ENCODE peak calls at places on chromosome 12, in seven cellular contexts. I is AG04450, B is body of pancreas, A is ovary, G is esophagus squamous epithelium, F is right lobe of liver, Q is sigmoid colon. L is an unnamed sample.

GRCh38 chr12:56334490-56334793 is 642 bp upstream of the PAN2 start:
- DNase-seq in Q (no peak), F (no peak), G (no peak), A (no peak), B (no peak), I (no peak), L (no peak)

GRCh38 chr12:101759396-101760047 is 20.3 kb upstream of the SYCP3 start:
- DNase-seq in G (no peak), B (peak), Q (no peak), A (no peak), F (no peak), I (no peak), L (no peak)

GRCh38 chr12:46492471-46493351 is 120.1 kb upstream of the SLC38A2 start:
- DNase-seq in G (no peak), F (peak), I (peak), B (peak), A (no peak), Q (no peak), L (no peak)

GRCh38 chr12:121524196-121524930 is 56.5 kb downstream of the KDM2B start:
- DNase-seq in B (no peak), I (no peak), A (no peak), Q (no peak), G (no peak), F (no peak), L (no peak)

GRCh38 chr12:39623919-39624318 is 4.3 kb upstream of the ABCD2 start:
- DNase-seq in Q (no peak), G (no peak), B (no peak), F (no peak), A (no peak), I (no peak), L (no peak)

GRCh38 chr12:89064780-89065179 is 287.5 kb downstream of the DUSP6 start:
- DNase-seq in B (no peak), F (no peak), I (no peak), G (no peak), A (no peak), Q (no peak), L (no peak)

GRCh38 chr12:25816637-25817036 is 141.8 kb upstream of the RASSF8 start:
- DNase-seq in F (no peak), Q (no peak), A (no peak), G (no peak), B (no peak), I (no peak), L (no peak)

GRCh38 chr12:44078273-44078672 is 242.4 kb downstream of the TMEM117 start:
- DNase-seq in I (no peak), F (no peak), G (no peak), Q (no peak), A (no peak), B (no peak), L (no peak)

GRCh38 chr12:113732916-113733315 is 233.2 kb downstream of the RBM19 start:
- DNase-seq in F (no peak), A (no peak), G (no peak), Q (no peak), I (no peak), B (no peak), L (no peak)

GRCh38 chr12:61536525-61536924 is 723.7 kb upstream of the USP15 start:
- DNase-seq in I (no peak), A (no peak), G (no peak), B (peak), F (no peak), Q (no peak), L (no peak)

GRCh38 chr12:57456145-57456700 is 1.1 kb downstream of the INHBE start:
- DNase-seq in A (no peak), G (no peak), Q (no peak), F (peak), I (no peak), B (no peak), L (no peak)

GRCh38 chr12:91577586-91578539 is 395.2 kb upstream of the DCN start:
- DNase-seq in Q (no peak), A (no peak), I (no peak), F (no peak), G (no peak), B (no peak), L (no peak)

GRCh38 chr12:7060353-7060954 is at the start of gene C1S:
- DNase-seq in F (peak), G (no peak), A (peak), I (peak), B (peak), Q (peak), L (peak)

GRCh38 chr12:91777268-91777997 is 368.2 kb downstream of the BTG1 start:
- DNase-seq in B (no peak), G (no peak), I (no peak), Q (no peak), F (no peak), A (no peak), L (no peak)

GRCh38 chr12:99810718-99811593 is 163.4 kb downstream of the GARIN6 start:
- DNase-seq in G (no peak), I (no peak), Q (no peak), F (no peak), A (no peak), B (peak), L (no peak)

GRCh38 chr12:50765325-50765911 is 1.5 kb downstream of the ATF1 start:
- DNase-seq in Q (no peak), F (peak), A (peak), B (peak), G (no peak), I (no peak), L (no peak)

GRCh38 chr12:17134315-17134714 is 528.4 kb upstream of the LMO3 start:
- DNase-seq in G (no peak), I (no peak), B (no peak), F (no peak), A (no peak), Q (no peak), L (no peak)

GRCh38 chr12:120406080-120406479 is 31.8 kb upstream of the COX6A1 start:
- DNase-seq in Q (no peak), I (no peak), F (no peak), B (no peak), A (no peak), G (no peak), L (no peak)

GRCh38 chr12:50241178-50241577 is 42.1 kb downstream of the LIMA1 start:
- DNase-seq in B (no peak), G (no peak), F (no peak), A (no peak), I (no peak), Q (no peak), L (no peak)

GRCh38 chr12:123986374-123986920 is 13.4 kb downstream of the ZNF664 start:
- DNase-seq in Q (no peak), A (no peak), G (no peak), F (no peak), I (no peak), B (no peak), L (peak)

GRCh38 chr12:114812858-114813761 is 129.1 kb upstream of the TBX3 start:
- DNase-seq in F (no peak), Q (no peak), B (no peak), I (peak), A (peak), G (no peak), L (no peak)

GRCh38 chr12:19700969-19701368 is 261.7 kb downstream of the AEBP2 start:
- DNase-seq in A (no peak), B (no peak), Q (no peak), F (no peak), I (no peak), G (no peak), L (no peak)

GRCh38 chr12:54028324-54029201 is at the start of gene HOXC6:
- DNase-seq in A (peak), Q (no peak), I (no peak), G (no peak), B (no peak), F (no peak), L (no peak)

GRCh38 chr12:64222011-64222765 is at the start of gene KICS2:
- DNase-seq in G (peak), F (peak), Q (peak), B (peak), A (peak), I (peak), L (peak)

GRCh38 chr12:120984351-120984898 is 6.1 kb downstream of the HNF1A start:
- DNase-seq in A (no peak), B (peak), I (no peak), Q (no peak), G (no peak), F (peak), L (no peak)

GRCh38 chr12:21666722-21667121 is 9.1 kb upstream of the LDHB start:
- DNase-seq in A (no peak), I (no peak), G (no peak), B (no peak), Q (no peak), F (no peak), L (no peak)

GRCh38 chr12:108390495-108391203 is 51.5 kb upstream of the CMKLR1 start:
- DNase-seq in G (no peak), B (no peak), I (no peak), Q (peak), F (no peak), A (no peak), L (no peak)

GRCh38 chr12:119061208-119061796 is 80.0 kb downstream of the SRRM4 start:
- DNase-seq in F (peak), B (peak), G (no peak), I (no peak), Q (no peak), A (peak), L (peak)

GRCh38 chr12:125690841-125691240 is 625.6 kb downstream of the AACS start:
- DNase-seq in G (no peak), B (no peak), F (no peak), Q (no peak), A (no peak), I (no peak), L (no peak)

GRCh38 chr12:79420146-79420618 is 270.6 kb downstream of the PAWR start:
- DNase-seq in Q (no peak), G (no peak), I (peak), A (no peak), F (no peak), B (peak), L (no peak)

GRCh38 chr12:62762645-62763044 is 172.3 kb downstream of the PPM1H start:
- DNase-seq in Q (no peak), F (no peak), G (no peak), B (no peak), I (no peak), A (no peak), L (no peak)

GRCh38 chr12:6341439-6342139 is at the start of gene TNFRSF1A:
- DNase-seq in I (peak), B (peak), Q (peak), A (peak), G (no peak), F (peak), L (peak)

DNA sequence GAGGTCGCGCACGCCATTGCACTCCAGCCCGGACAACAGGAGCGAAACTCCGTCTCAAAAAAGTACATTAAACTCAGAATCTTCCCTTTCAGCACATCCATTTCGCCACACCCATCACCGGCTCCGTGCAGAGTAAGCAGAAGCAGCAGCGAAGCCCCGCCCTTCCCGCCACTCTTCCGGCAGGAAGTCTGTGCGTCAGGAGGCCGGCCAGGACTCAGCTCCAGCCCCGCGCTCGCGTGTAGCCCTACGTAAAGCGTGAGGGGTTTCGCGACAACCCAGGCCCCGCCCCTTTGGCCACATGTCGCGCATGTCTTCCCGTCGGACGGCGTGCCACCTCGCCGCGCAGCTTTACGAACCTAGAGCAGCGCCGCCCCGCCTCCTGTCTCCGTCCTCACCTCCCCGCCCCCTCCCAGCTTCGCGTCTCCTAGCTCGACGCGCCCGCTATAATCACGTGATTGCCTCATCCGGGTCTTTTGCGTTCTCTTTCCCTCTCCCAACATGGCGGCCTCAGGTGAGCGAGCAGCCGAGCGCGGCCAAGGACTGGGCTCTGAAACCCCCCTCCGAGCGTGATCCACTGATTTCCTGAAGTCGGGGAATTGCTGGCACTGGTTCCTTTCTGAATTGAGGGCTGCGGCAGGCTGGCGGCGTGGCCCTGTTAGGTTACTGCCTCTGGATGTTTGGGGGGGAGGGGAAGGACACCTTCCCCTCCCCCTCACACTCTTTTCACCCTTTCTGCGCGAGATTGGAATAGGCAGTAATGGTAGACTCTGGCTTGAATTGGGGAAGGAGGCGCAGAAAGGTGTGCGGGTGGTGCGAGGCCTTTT is at the start of gene EIF4B:
- DNase-seq in A (peak), Q (peak), B (peak), F (peak), G (peak), I (peak), L (peak)
- TF ChIP-seq CTCF in A (no peak), Q (no peak), B (no peak), F (no peak), G (no peak), I (no peak), L (no peak)

GRCh38 chr12:14655284-14655683 is 41.1 kb downstream of the GUCY2C start:
- DNase-seq in Q (no peak), B (no peak), G (no peak), I (no peak), F (no peak), A (no peak), L (no peak)
- TF ChIP-seq CTCF in Q (no peak), B (no peak), G (no peak), I (no peak), F (no peak), A (no peak), L (no peak)

DNA sequence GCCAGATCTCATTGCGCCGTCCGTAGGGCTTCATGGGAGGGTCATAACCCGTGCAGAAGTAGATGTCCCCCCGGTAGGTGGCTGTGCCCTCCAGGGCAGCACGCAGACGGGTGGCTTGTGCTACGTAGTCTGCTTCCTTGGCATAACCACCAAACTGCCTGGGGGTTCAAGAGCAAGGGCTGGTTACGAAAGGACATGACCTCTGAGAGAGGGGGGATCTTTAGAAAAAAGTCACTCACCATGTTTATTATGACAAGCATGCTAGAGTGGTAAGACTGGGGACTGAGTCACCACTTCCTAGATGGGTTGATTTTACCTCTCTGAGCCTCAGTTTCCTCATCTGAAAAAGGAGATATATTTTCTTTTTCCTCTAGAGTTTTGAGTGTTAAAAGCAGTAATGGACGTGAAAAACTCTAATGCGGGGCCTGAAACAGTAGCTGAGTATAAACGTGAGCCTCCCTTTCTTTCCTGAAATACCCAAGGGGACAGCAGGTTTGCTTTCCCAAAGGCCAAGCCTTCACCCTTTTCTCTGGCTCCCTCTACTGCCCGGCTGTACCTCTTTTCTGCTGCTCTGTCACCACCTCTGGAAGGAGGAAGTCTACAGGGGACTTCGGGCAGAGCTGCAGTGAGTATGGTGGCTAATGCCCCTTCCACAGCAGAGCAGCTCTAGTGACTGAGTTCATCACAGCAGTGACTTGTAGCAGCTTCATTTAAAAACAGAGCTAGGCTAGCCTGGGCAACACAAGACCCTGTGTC is 23.5 kb upstream of the GPRC5D start:
- DNase-seq in I (no peak), B (peak), Q (no peak), F (no peak), A (no peak), G (no peak), L (no peak)
- TF ChIP-seq CTCF in I (peak), B (no peak), Q (no peak), F (peak), A (no peak), G (peak), L (peak)

GRCh38 chr12:77720258-77720657 is 110.4 kb upstream of the NAV3 start:
- DNase-seq in B (no peak), A (no peak), Q (no peak), F (no peak), I (no peak), G (no peak), L (no peak)
- TF ChIP-seq CTCF in B (no peak), A (no peak), Q (no peak), F (no peak), I (peak), G (no peak), L (no peak)

DNA sequence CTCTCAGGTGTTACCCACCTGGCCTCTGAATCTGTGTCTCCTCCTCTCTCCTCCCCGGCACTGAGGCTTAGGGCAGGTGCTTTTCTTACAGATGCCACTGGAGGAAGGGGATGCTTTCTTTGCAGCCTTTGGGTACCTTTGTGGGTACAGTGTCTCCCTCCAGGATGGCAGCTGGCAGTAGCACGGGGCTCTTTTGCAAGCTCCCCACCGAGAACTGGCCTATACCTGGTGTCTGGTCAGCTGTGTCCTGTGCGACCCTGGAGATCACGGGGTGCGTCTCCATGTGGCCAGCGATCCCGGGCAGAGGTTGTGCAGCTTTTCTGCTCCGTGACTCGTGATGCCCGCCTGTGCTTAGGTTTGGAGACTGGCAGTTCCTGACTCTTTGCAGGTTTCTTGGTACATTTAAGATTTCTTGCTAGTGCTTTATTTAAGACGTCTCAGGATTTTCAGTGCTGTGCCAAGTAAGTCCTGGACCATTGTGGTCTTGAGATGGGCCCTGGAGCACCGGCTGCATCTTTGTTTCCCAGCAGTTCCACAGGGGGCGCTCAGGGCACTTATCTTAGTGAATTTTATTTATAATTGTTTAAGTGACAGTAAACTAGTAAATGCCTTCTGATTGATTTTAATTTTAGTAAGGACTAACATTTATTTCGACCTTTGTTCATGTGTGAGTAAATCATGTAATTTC is 68.9 kb downstream of the DDX51 start:
- DNase-seq in F (no peak), I (no peak), A (no peak), Q (no peak), G (no peak), B (no peak), L (no peak)
- TF ChIP-seq CTCF in F (no peak), I (peak), A (no peak), Q (no peak), G (no peak), B (no peak), L (no peak)

DNA sequence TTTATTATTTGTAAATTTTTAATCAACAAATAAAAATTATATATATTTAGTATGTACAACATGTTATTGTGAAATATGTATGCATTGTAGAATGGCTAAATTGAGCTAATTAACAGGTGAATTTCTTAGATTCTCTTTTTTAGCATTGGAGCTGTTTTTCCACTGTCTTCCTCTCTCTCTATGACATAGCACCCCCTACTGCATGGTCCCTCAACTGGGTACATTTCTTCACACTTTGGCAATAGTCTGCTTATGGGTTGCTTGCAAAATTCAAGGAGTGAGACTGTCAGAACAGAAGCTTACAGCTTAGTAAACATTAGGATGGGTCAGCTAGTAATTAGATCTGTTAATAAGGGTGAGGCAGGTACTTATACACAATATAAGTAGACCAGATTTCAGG is 658.5 kb upstream of the MGAT4C start:
- DNase-seq in A (no peak), F (no peak), G (no peak), Q (no peak), B (no peak), I (peak), L (no peak)
- TF ChIP-seq CTCF in A (no peak), F (no peak), G (no peak), Q (no peak), B (no peak), I (peak), L (no peak)

L was measured in lower lobe of right lung.